ENCODE peak calls at places on chromosomes 4 and X, in seven cellular contexts. One of them, this sample, is unnamed.

GRCh38 chr4:2363056-2363719 is 55.3 kb downstream of the ZFYVE28 start:
- DNase-seq in GM12892: no peak
- DNase-seq in H1: no peak
- DNase-seq in SK-N-SH: no peak
- DNase-seq in HepG2: peak
- DNase-seq in GM12878: no peak
- DNase-seq in K562: no peak
- DNase-seq in this sample: no peak

GRCh38 chrX:20374866-20375530 is 108.3 kb upstream of the RPS6KA3 start:
- DNase-seq in GM12892: no peak
- DNase-seq in K562: peak
- DNase-seq in H1: no peak
- DNase-seq in HepG2: peak
- DNase-seq in GM12878: no peak
- DNase-seq in SK-N-SH: no peak
- DNase-seq in this sample: no peak

GRCh38 chr4:101356928-101357327 is 9.6 kb upstream of the PPP3CA start:
- DNase-seq in GM12892: no peak
- DNase-seq in SK-N-SH: peak
- DNase-seq in K562: no peak
- DNase-seq in HepG2: peak
- DNase-seq in GM12878: no peak
- DNase-seq in H1: no peak
- DNase-seq in this sample: no peak

GRCh38 chr4:129926936-129927335 is 831.0 kb downstream of the C4orf33 start:
- DNase-seq in HepG2: no peak
- DNase-seq in H1: no peak
- DNase-seq in SK-N-SH: no peak
- DNase-seq in GM12878: no peak
- DNase-seq in GM12892: no peak
- DNase-seq in K562: no peak
- DNase-seq in this sample: no peak

GRCh38 chr4:7206856-7207567 is 14.7 kb downstream of the SORCS2 start:
- DNase-seq in SK-N-SH: peak
- DNase-seq in GM12878: no peak
- DNase-seq in H1: no peak
- DNase-seq in K562: peak
- DNase-seq in HepG2: no peak
- DNase-seq in GM12892: no peak
- DNase-seq in this sample: no peak

GRCh38 chr4:5693871-5694270 is 14.5 kb downstream of the EVC2 start:
- DNase-seq in SK-N-SH: no peak
- DNase-seq in HepG2: no peak
- DNase-seq in K562: no peak
- DNase-seq in H1: no peak
- DNase-seq in GM12892: no peak
- DNase-seq in GM12878: no peak
- DNase-seq in this sample: no peak

GRCh38 chrX:103585421-103586313 is at the start of gene TCEAL4:
- DNase-seq in H1: no peak
- DNase-seq in GM12892: peak
- DNase-seq in K562: peak
- DNase-seq in HepG2: no peak
- DNase-seq in GM12878: no peak
- DNase-seq in SK-N-SH: peak
- DNase-seq in this sample: no peak

GRCh38 chrX:78658851-78659744 is at the start of gene RTL3:
- DNase-seq in GM12892: no peak
- DNase-seq in GM12878: no peak
- DNase-seq in HepG2: no peak
- DNase-seq in K562: no peak
- DNase-seq in H1: no peak
- DNase-seq in SK-N-SH: no peak
- DNase-seq in this sample: no peak

GRCh38 chr4:56641494-56642051 is 39.5 kb downstream of the HOPX start:
- DNase-seq in GM12892: no peak
- DNase-seq in HepG2: no peak
- DNase-seq in GM12878: no peak
- DNase-seq in K562: no peak
- DNase-seq in SK-N-SH: no peak
- DNase-seq in H1: no peak
- DNase-seq in this sample: no peak

GRCh38 chr4:66929748-66930147 is 615.6 kb downstream of the CENPC start:
- DNase-seq in K562: no peak
- DNase-seq in GM12892: no peak
- DNase-seq in HepG2: no peak
- DNase-seq in H1: no peak
- DNase-seq in GM12878: no peak
- DNase-seq in SK-N-SH: no peak
- DNase-seq in this sample: no peak

GRCh38 chr4:578451-579443 is 2.7 kb upstream of the TMEM271 start:
- DNase-seq in GM12892: no peak
- DNase-seq in GM12878: no peak
- DNase-seq in H1: no peak
- DNase-seq in HepG2: no peak
- DNase-seq in K562: no peak
- DNase-seq in SK-N-SH: no peak
- DNase-seq in this sample: no peak

GRCh38 chrX:119477812-119478232 is 9.6 kb downstream of the SLC25A5 start:
- DNase-seq in HepG2: peak
- DNase-seq in GM12892: no peak
- DNase-seq in K562: peak
- DNase-seq in H1: no peak
- DNase-seq in SK-N-SH: no peak
- DNase-seq in GM12878: no peak
- DNase-seq in this sample: no peak

GRCh38 chr4:105894570-105895323 is 524 bp upstream of the NPNT start:
- DNase-seq in GM12892: peak
- DNase-seq in HepG2: no peak
- DNase-seq in K562: no peak
- DNase-seq in H1: no peak
- DNase-seq in SK-N-SH: no peak
- DNase-seq in GM12878: no peak
- DNase-seq in this sample: peak

GRCh38 chrX:115689931-115690330 is 129.0 kb downstream of the PLS3 start:
- DNase-seq in HepG2: no peak
- DNase-seq in GM12878: no peak
- DNase-seq in SK-N-SH: no peak
- DNase-seq in GM12892: no peak
- DNase-seq in H1: no peak
- DNase-seq in K562: no peak
- DNase-seq in this sample: no peak

GRCh38 chr4:10034612-10035104 is 13.4 kb upstream of the SLC2A9 start:
- DNase-seq in GM12878: no peak
- DNase-seq in HepG2: no peak
- DNase-seq in SK-N-SH: no peak
- DNase-seq in GM12892: no peak
- DNase-seq in H1: no peak
- DNase-seq in K562: no peak
- DNase-seq in this sample: no peak

GRCh38 chr4:83855044-83855443 is 319.1 kb downstream of the GPAT3 start:
- DNase-seq in H1: no peak
- DNase-seq in K562: no peak
- DNase-seq in GM12892: no peak
- DNase-seq in SK-N-SH: no peak
- DNase-seq in HepG2: peak
- DNase-seq in GM12878: no peak
- DNase-seq in this sample: no peak

GRCh38 chrX:151722241-151722846 is 6.5 kb downstream of the FATE1 start:
- DNase-seq in GM12892: no peak
- DNase-seq in K562: peak
- DNase-seq in GM12878: no peak
- DNase-seq in SK-N-SH: peak
- DNase-seq in H1: peak
- DNase-seq in HepG2: peak
- DNase-seq in this sample: no peak

GRCh38 chr4:158519226-158519625 is 2.5 kb upstream of the RXFP1 start:
- DNase-seq in GM12892: no peak
- DNase-seq in K562: no peak
- DNase-seq in SK-N-SH: no peak
- DNase-seq in HepG2: no peak
- DNase-seq in H1: no peak
- DNase-seq in GM12878: no peak
- DNase-seq in this sample: no peak

GRCh38 chr4:123588631-123589223 is 192.1 kb downstream of the SPRY1 start:
- DNase-seq in SK-N-SH: no peak
- DNase-seq in K562: no peak
- DNase-seq in HepG2: peak
- DNase-seq in GM12892: no peak
- DNase-seq in GM12878: peak
- DNase-seq in H1: no peak
- DNase-seq in this sample: no peak

GRCh38 chrX:153814591-153815315 is 15.6 kb downstream of the PDZD4 start:
- DNase-seq in SK-N-SH: no peak
- DNase-seq in GM12892: no peak
- DNase-seq in H1: no peak
- DNase-seq in HepG2: no peak
- DNase-seq in GM12878: no peak
- DNase-seq in K562: no peak
- DNase-seq in this sample: no peak

GRCh38 chr4:184344899-184345572 is 127.4 kb upstream of the ENPP6 start:
- DNase-seq in K562: no peak
- DNase-seq in GM12892: no peak
- DNase-seq in GM12878: no peak
- DNase-seq in HepG2: no peak
- DNase-seq in SK-N-SH: peak
- DNase-seq in H1: no peak
- DNase-seq in this sample: no peak

GRCh38 chrX:116427976-116428375 is 8.4 kb upstream of the SLC6A14 start:
- DNase-seq in H1: no peak
- DNase-seq in GM12892: no peak
- DNase-seq in SK-N-SH: no peak
- DNase-seq in HepG2: no peak
- DNase-seq in GM12878: no peak
- DNase-seq in K562: no peak
- DNase-seq in this sample: no peak

GRCh38 chr4:152032722-152033131 is 271.9 kb upstream of the GATB start:
- DNase-seq in HepG2: no peak
- DNase-seq in SK-N-SH: no peak
- DNase-seq in GM12892: no peak
- DNase-seq in K562: no peak
- DNase-seq in GM12878: no peak
- DNase-seq in H1: no peak
- DNase-seq in this sample: no peak

DNA sequence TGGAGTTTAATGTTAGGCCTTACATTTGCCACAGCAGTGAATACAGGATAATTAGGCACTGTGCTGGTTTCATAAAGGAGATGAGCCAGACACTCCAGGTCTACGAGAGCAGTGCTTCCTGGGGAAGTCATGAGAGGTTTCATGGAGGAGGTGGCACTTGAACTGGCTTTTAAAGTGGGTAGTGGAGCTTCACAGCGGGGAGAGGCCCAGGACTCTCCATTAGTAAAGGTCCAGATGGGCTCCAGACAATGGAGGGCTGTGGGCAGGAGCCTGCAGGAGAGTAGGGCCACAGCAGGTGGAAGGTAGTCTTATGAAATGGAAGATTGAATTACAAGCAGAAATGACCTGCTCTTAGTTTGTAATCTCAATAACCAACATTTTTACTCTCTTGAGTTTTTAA is 29.0 kb downstream of the CLDN22 start:
- DNase-seq in GM12878: no peak
- DNase-seq in GM12892: no peak
- DNase-seq in SK-N-SH: no peak
- DNase-seq in HepG2: no peak
- DNase-seq in H1: no peak
- DNase-seq in K562: no peak
- DNase-seq in this sample: no peak
- TF ChIP-seq TAF1 in GM12878: no peak
- TF ChIP-seq TAF1 in GM12892: no peak
- TF ChIP-seq TAF1 in SK-N-SH: no peak
- TF ChIP-seq TAF1 in HepG2: no peak
- TF ChIP-seq TAF1 in H1: no peak
- TF ChIP-seq TAF1 in K562: no peak
- TF ChIP-seq TAF1 in this sample: no peak

GRCh38 chr4:125704726-125705125 is 390.0 kb downstream of the FAT4 start:
- DNase-seq in K562: no peak
- DNase-seq in GM12878: no peak
- DNase-seq in SK-N-SH: no peak
- DNase-seq in GM12892: no peak
- DNase-seq in H1: no peak
- DNase-seq in HepG2: no peak
- DNase-seq in this sample: no peak
- TF ChIP-seq TAF1 in K562: no peak
- TF ChIP-seq TAF1 in GM12878: no peak
- TF ChIP-seq TAF1 in SK-N-SH: no peak
- TF ChIP-seq TAF1 in GM12892: no peak
- TF ChIP-seq TAF1 in H1: no peak
- TF ChIP-seq TAF1 in HepG2: no peak
- TF ChIP-seq TAF1 in this sample: no peak

GRCh38 chr4:48538358-48538757 is 48.3 kb downstream of the ZAR1 start:
- DNase-seq in GM12892: no peak
- DNase-seq in HepG2: no peak
- DNase-seq in GM12878: no peak
- DNase-seq in SK-N-SH: no peak
- DNase-seq in K562: no peak
- DNase-seq in H1: no peak
- DNase-seq in this sample: no peak

GRCh38 chr4:48546336-48546735 is 56.3 kb downstream of the ZAR1 start:
- DNase-seq in SK-N-SH: no peak
- DNase-seq in GM12878: peak
- DNase-seq in K562: peak
- DNase-seq in HepG2: peak
- DNase-seq in GM12892: no peak
- DNase-seq in H1: no peak
- DNase-seq in this sample: no peak

GRCh38 chr4:48543796-48544195 is 53.7 kb downstream of the ZAR1 start:
- DNase-seq in K562: no peak
- DNase-seq in H1: no peak
- DNase-seq in GM12892: no peak
- DNase-seq in GM12878: no peak
- DNase-seq in HepG2: no peak
- DNase-seq in SK-N-SH: no peak
- DNase-seq in this sample: no peak

GRCh38 chr4:48542888-48543287 is 52.8 kb downstream of the ZAR1 start:
- DNase-seq in HepG2: no peak
- DNase-seq in H1: no peak
- DNase-seq in GM12892: no peak
- DNase-seq in SK-N-SH: no peak
- DNase-seq in GM12878: no peak
- DNase-seq in K562: no peak
- DNase-seq in this sample: no peak
- TF ChIP-seq TAF1 in HepG2: no peak
- TF ChIP-seq TAF1 in H1: no peak
- TF ChIP-seq TAF1 in GM12892: no peak
- TF ChIP-seq TAF1 in SK-N-SH: no peak
- TF ChIP-seq TAF1 in GM12878: no peak
- TF ChIP-seq TAF1 in K562: no peak
- TF ChIP-seq TAF1 in this sample: no peak

DNA sequence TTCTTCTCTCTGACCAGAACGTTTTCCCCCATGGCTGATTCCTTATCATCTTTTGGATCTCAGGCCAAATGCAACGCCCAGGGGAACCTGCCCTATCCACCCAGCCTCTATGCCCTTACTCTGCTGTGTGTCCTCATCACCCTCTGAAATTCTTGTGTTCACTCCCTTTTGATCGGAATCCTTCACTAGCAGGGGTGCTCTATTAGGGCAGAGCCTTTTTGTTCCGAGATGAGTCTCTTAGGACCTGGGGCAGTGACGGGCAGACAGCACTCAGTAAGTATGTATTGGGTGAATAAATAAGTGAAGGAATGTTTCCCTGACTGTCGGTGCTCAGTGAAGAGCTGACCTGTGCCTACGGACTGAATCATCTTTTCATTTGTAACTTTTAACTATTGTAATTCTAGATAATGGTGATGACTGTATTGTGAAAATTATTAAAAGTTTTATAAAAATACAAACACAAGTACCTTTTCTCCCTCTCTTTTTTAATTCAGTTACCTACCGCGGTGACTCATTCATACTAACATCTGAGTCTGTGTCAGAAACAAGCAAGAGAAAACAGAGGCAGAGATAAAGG is 4.8 kb upstream of the TENM3 start:
- DNase-seq in GM12878: no peak
- DNase-seq in HepG2: no peak
- DNase-seq in H1: peak
- DNase-seq in GM12892: no peak
- DNase-seq in K562: no peak
- DNase-seq in SK-N-SH: no peak
- DNase-seq in this sample: no peak
- TF ChIP-seq TAF1 in GM12878: no peak
- TF ChIP-seq TAF1 in HepG2: no peak
- TF ChIP-seq TAF1 in H1: no peak
- TF ChIP-seq TAF1 in GM12892: no peak
- TF ChIP-seq TAF1 in K562: no peak
- TF ChIP-seq TAF1 in SK-N-SH: no peak
- TF ChIP-seq TAF1 in this sample: no peak